ENCODE peak calls at places on chromosome 13, in five cellular contexts. One of them, this sample, is unnamed.

GRCh38 chr13:66714795-66715194 is 515.3 kb downstream of the PCDH9 start:
- DNase-seq in HCT116: no peak
- DNase-seq in uterus: no peak
- DNase-seq in kidney epithelial cell: no peak
- DNase-seq in BE2C: no peak
- DNase-seq in this sample: no peak

GRCh38 chr13:70758932-70759331 is 650.7 kb upstream of the KLHL1 start:
- DNase-seq in kidney epithelial cell: no peak
- DNase-seq in HCT116: no peak
- DNase-seq in BE2C: no peak
- DNase-seq in uterus: no peak
- DNase-seq in this sample: no peak

GRCh38 chr13:83935566-83935965 is 53.3 kb upstream of the SLITRK1 start:
- DNase-seq in HCT116: no peak
- DNase-seq in kidney epithelial cell: no peak
- DNase-seq in uterus: no peak
- DNase-seq in BE2C: no peak
- DNase-seq in this sample: no peak

GRCh38 chr13:57632276-57633140 is 964 bp downstream of the PCDH17 start:
- DNase-seq in HCT116: no peak
- DNase-seq in uterus: no peak
- DNase-seq in BE2C: peak; percentile 40
- DNase-seq in kidney epithelial cell: no peak
- DNase-seq in this sample: no peak

GRCh38 chr13:73962284-73962683 is 171.9 kb downstream of the KLF12 start:
- DNase-seq in uterus: no peak
- DNase-seq in BE2C: no peak
- DNase-seq in HCT116: no peak
- DNase-seq in kidney epithelial cell: no peak
- DNase-seq in this sample: no peak

GRCh38 chr13:40941581-40941980 is 77.5 kb downstream of the ELF1 start:
- DNase-seq in BE2C: no peak
- DNase-seq in kidney epithelial cell: no peak
- DNase-seq in HCT116: no peak
- DNase-seq in uterus: no peak
- DNase-seq in this sample: no peak

GRCh38 chr13:40406405-40407138 is 259.9 kb downstream of the FOXO1 start:
- DNase-seq in uterus: no peak
- DNase-seq in kidney epithelial cell: no peak
- DNase-seq in HCT116: peak; percentile 26
- DNase-seq in BE2C: no peak
- DNase-seq in this sample: no peak

GRCh38 chr13:20495087-20496023 is 30.3 kb downstream of the CRYL1 start:
- DNase-seq in BE2C: peak; percentile 46
- DNase-seq in kidney epithelial cell: no peak
- DNase-seq in uterus: peak; percentile 43
- DNase-seq in HCT116: peak; percentile 50
- DNase-seq in this sample: peak; percentile 67

GRCh38 chr13:21703846-21704245 is 33.0 kb downstream of the FGF9 start:
- DNase-seq in uterus: no peak
- DNase-seq in BE2C: no peak
- DNase-seq in kidney epithelial cell: no peak
- DNase-seq in HCT116: no peak
- DNase-seq in this sample: no peak

GRCh38 chr13:92407858-92408257 is 818.7 kb upstream of the GPC6 start:
- DNase-seq in kidney epithelial cell: no peak
- DNase-seq in HCT116: no peak
- DNase-seq in BE2C: no peak
- DNase-seq in uterus: no peak
- DNase-seq in this sample: no peak

GRCh38 chr13:58051807-58052375 is 420.3 kb downstream of the PCDH17 start:
- DNase-seq in kidney epithelial cell: no peak
- DNase-seq in uterus: no peak
- DNase-seq in BE2C: no peak
- DNase-seq in HCT116: no peak
- DNase-seq in this sample: no peak

DNA sequence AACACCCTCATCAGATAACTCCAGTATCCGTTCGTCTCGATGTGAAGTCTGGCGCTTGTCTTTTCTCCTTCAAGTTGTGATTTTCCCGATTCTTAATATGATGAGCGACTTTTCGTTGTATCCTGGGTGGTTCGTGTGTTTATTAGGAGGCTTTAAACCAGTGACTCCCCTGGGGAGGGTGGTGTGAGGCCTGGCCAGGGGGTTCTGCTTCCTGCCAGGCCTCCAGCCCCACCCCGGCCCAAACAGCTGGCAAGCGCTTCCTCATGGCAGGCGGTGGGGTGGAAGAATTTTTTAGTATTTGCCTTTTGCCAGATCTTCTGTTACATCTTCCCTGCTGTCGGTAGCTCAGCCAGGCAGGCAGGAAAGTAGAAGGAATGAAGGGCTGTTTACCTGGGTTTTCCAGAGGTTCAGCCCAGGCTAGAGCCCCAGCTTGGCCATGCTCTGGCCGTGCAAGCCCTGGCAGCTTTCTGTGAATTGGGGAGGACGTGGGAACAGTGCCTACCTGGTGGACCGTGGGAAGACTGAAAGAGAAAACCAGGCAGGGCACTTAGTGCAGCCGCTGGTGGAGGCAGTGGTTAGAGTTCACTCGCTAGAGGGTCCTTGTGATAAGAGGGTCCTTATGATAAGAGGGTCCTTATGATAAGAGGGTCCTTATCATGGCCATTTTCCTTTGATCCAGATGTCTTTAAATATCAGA is 37.7 kb upstream of the DCUN1D2 start:
- DNase-seq in HCT116: no peak
- DNase-seq in BE2C: peak; percentile 35
- DNase-seq in kidney epithelial cell: no peak
- DNase-seq in uterus: no peak
- DNase-seq in this sample: no peak
- H3K36me3 ChIP-seq in HCT116: peaks cover 19% of the 10 kb centered on the region
- H3K36me3 ChIP-seq in BE2C: peaks cover 12% of the 10 kb centered on the region
- H3K36me3 ChIP-seq in kidney epithelial cell: no peaks in the 10 kb centered on the region
- H3K36me3 ChIP-seq in uterus: no peaks in the 10 kb centered on the region
- H3K36me3 ChIP-seq in this sample: no peaks in the 10 kb centered on the region

DNA sequence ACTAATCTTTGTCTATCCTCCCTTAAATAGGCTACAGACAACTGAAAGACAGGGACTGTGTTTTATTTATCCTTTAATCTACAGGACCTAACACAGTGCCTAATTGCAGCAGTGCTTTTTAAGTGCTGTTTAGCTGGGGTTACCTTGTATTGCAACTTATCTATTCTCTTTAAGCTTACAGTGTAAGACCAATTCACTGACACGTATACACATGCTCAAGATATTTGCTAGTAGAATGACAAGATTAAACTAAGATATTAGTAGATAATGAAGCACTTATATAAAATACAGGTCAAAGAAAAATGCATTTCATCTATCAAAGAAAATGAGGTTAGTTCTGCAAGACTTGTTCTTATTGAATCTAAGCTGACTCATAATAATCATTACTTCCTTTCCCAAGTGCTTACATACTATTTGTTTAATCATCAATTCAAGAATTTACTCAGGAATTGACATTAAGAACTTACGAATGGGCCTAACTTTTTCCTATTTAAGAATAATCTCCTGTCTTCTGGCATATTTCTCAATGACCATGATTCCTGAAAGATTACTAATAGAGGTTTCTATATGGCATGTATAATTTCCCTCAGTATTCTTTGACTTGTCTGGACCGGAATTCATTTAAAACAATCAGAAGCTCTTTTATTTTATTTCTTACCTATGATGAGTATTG is 75.8 kb upstream of the MAB21L1 start:
- DNase-seq in HCT116: no peak
- DNase-seq in BE2C: no peak
- DNase-seq in kidney epithelial cell: no peak
- DNase-seq in uterus: no peak
- DNase-seq in this sample: no peak
- H3K36me3 ChIP-seq in HCT116: no peaks in the 10 kb centered on the region
- H3K36me3 ChIP-seq in BE2C: no peaks in the 10 kb centered on the region
- H3K36me3 ChIP-seq in kidney epithelial cell: no peaks in the 10 kb centered on the region
- H3K36me3 ChIP-seq in uterus: no peaks in the 10 kb centered on the region
- H3K36me3 ChIP-seq in this sample: no peaks in the 10 kb centered on the region

GRCh38 chr13:113319371-113319770 is 22.3 kb downstream of the LAMP1 start:
- DNase-seq in BE2C: no peak
- DNase-seq in kidney epithelial cell: no peak
- DNase-seq in HCT116: no peak
- DNase-seq in uterus: no peak
- DNase-seq in this sample: no peak
- H3K36me3 ChIP-seq in BE2C: peaks cover 41% of the 10 kb centered on the region
- H3K36me3 ChIP-seq in kidney epithelial cell: peaks cover 2% of the 10 kb centered on the region
- H3K36me3 ChIP-seq in HCT116: peaks cover 16% of the 10 kb centered on the region
- H3K36me3 ChIP-seq in uterus: no peaks in the 10 kb centered on the region
- H3K36me3 ChIP-seq in this sample: no peaks in the 10 kb centered on the region

GRCh38 chr13:50948576-50948975 is 39.0 kb downstream of the RNASEH2B start:
- DNase-seq in uterus: no peak
- DNase-seq in kidney epithelial cell: no peak
- DNase-seq in HCT116: no peak
- DNase-seq in BE2C: no peak
- DNase-seq in this sample: no peak
- H3K36me3 ChIP-seq in uterus: no peaks in the 10 kb centered on the region
- H3K36me3 ChIP-seq in kidney epithelial cell: no peaks in the 10 kb centered on the region
- H3K36me3 ChIP-seq in HCT116: no peaks in the 10 kb centered on the region
- H3K36me3 ChIP-seq in BE2C: no peaks in the 10 kb centered on the region
- H3K36me3 ChIP-seq in this sample: no peaks in the 10 kb centered on the region

DNA sequence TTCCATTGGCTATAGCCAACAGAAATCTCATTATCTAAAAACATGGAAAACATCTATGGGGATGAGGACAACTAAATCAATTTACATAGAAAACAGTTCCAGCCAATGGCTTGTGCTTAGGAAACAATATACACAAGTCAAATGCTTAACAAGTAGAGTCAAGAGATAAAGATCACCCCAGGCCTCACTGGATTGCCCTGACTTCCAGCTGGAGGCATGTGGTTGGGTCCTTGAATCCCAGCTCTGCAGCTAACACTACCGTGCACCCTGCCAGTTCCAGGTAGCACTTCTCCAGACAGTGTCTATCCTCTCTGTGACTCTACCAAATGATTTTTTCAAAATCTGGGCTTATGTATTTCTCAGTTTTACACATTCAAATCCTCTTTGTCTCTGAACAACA is 80.2 kb downstream of the DOCK9 start:
- DNase-seq in HCT116: no peak
- DNase-seq in BE2C: no peak
- DNase-seq in kidney epithelial cell: no peak
- DNase-seq in uterus: no peak
- DNase-seq in this sample: no peak
- H3K36me3 ChIP-seq in HCT116: peaks cover 3% of the 10 kb centered on the region
- H3K36me3 ChIP-seq in BE2C: no peaks in the 10 kb centered on the region
- H3K36me3 ChIP-seq in kidney epithelial cell: peaks cover 1% of the 10 kb centered on the region
- H3K36me3 ChIP-seq in uterus: no peaks in the 10 kb centered on the region
- H3K36me3 ChIP-seq in this sample: no peaks in the 10 kb centered on the region

DNA sequence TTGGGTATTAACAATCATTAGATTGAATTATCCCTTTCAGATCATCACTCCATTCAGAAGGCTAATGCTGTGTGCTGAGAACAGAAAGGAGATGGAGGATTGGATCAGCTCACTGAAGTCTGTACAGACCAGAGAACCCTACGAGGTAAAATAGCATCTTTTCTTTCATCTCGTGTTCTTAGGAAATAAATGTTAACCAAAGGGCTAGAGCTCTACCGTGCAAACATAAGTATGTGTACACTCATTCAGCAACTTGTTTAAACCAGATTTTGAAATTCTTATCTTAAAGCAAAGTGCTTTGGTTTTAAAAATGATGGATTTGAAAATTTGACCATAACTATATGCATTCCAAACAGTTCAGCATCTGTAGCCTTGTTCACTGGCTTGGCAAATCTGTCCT is 106.8 kb downstream of the DGKH start:
- DNase-seq in uterus: no peak
- DNase-seq in HCT116: no peak
- DNase-seq in BE2C: no peak
- DNase-seq in kidney epithelial cell: no peak
- DNase-seq in this sample: no peak
- H3K36me3 ChIP-seq in uterus: no peaks in the 10 kb centered on the region
- H3K36me3 ChIP-seq in HCT116: no peaks in the 10 kb centered on the region
- H3K36me3 ChIP-seq in BE2C: no peaks in the 10 kb centered on the region
- H3K36me3 ChIP-seq in kidney epithelial cell: peaks cover 1% of the 10 kb centered on the region
- H3K36me3 ChIP-seq in this sample: no peaks in the 10 kb centered on the region

DNA sequence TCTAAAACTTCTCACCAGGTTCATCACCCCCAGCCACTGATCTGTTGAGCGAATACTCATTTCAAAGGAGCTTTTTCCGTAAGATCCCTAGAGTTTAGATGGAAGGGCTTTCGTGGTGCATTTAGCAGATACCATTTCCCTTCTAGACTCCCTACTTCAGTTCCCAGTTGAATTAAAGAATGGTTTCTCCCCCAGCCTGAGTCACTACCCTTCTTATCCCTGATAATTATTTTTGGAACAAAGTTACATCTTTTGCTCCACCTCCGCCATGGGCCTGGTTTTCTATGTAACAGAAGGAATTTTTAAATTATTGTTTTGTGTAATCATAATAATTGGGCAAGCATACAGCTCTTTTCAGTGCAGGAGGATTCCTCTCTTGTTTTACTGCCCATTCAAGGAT is 22.0 kb downstream of the USPL1 start:
- DNase-seq in uterus: no peak
- DNase-seq in kidney epithelial cell: no peak
- DNase-seq in HCT116: no peak
- DNase-seq in BE2C: no peak
- DNase-seq in this sample: no peak
- H3K36me3 ChIP-seq in uterus: no peaks in the 10 kb centered on the region
- H3K36me3 ChIP-seq in kidney epithelial cell: peaks cover 3% of the 10 kb centered on the region
- H3K36me3 ChIP-seq in HCT116: peaks cover 8% of the 10 kb centered on the region
- H3K36me3 ChIP-seq in BE2C: peaks cover 69% of the 10 kb centered on the region
- H3K36me3 ChIP-seq in this sample: no peaks in the 10 kb centered on the region

GRCh38 chr13:102609696-102610095 is 12.9 kb downstream of the TPP2 start:
- DNase-seq in BE2C: no peak
- DNase-seq in HCT116: no peak
- DNase-seq in kidney epithelial cell: no peak
- DNase-seq in uterus: no peak
- DNase-seq in this sample: no peak
- H3K36me3 ChIP-seq in BE2C: peaks cover 60% of the 10 kb centered on the region
- H3K36me3 ChIP-seq in HCT116: peaks cover 14% of the 10 kb centered on the region
- H3K36me3 ChIP-seq in kidney epithelial cell: no peaks in the 10 kb centered on the region
- H3K36me3 ChIP-seq in uterus: no peaks in the 10 kb centered on the region
- H3K36me3 ChIP-seq in this sample: no peaks in the 10 kb centered on the region

GRCh38 chr13:110420626-110421025 is 113.5 kb downstream of the COL4A2 start:
- DNase-seq in HCT116: no peak
- DNase-seq in uterus: no peak
- DNase-seq in BE2C: no peak
- DNase-seq in kidney epithelial cell: no peak
- DNase-seq in this sample: no peak
- H3K36me3 ChIP-seq in HCT116: no peaks in the 10 kb centered on the region
- H3K36me3 ChIP-seq in uterus: no peaks in the 10 kb centered on the region
- H3K36me3 ChIP-seq in BE2C: no peaks in the 10 kb centered on the region
- H3K36me3 ChIP-seq in kidney epithelial cell: peaks cover 3% of the 10 kb centered on the region
- H3K36me3 ChIP-seq in this sample: no peaks in the 10 kb centered on the region

DNA sequence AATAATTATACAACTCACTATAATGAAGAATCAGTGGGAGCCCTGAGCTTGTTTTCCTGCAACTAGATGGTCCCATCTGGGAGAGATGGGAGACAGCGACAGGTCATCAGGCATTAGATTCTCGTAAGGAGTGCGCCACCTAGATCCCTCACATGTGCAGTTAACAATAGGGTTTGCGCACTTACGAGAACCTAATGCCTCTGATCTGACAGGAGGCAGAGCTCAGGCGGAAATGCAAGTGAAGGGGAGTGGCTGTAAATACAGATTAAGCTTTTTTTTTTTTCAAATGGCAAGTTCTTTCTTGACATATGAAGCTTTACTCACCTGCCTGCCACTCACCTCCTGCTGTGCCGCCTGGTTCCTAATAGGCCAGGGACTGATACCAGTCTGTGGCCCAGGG is 14.4 kb downstream of the CDC16 start:
- DNase-seq in kidney epithelial cell: no peak
- DNase-seq in BE2C: no peak
- DNase-seq in HCT116: no peak
- DNase-seq in uterus: no peak
- DNase-seq in this sample: no peak
- H3K36me3 ChIP-seq in kidney epithelial cell: no peaks in the 10 kb centered on the region
- H3K36me3 ChIP-seq in BE2C: peaks cover 74% of the 10 kb centered on the region
- H3K36me3 ChIP-seq in HCT116: peaks cover 51% of the 10 kb centered on the region
- H3K36me3 ChIP-seq in uterus: no peaks in the 10 kb centered on the region
- H3K36me3 ChIP-seq in this sample: no peaks in the 10 kb centered on the region

This sample was measured in ovary.